ENCODE peak calls at places on chromosomes 2 and 18, in five cellular contexts. U, W, T, C and A are unnamed samples.
A peak's percentile ranks its signal among the peaks of the same experiment; 100 is the strongest.

GRCh38 chr2:86017901-86018896 is 87.5 kb downstream of the POLR1A start:
- DNase-seq in U (peak; percentile 56), W (peak; percentile 60), T (peak; percentile 27), C (peak; percentile 67), A (peak; percentile 60)

GRCh38 chr2:160220545-160221009 is 20.5 kb upstream of the ITGB6 start:
- DNase-seq in U (no peak), W (no peak), T (no peak), C (no peak), A (no peak)

GRCh38 chr18:58044370-58045264 is 591 bp downstream of the NEDD4L start:
- DNase-seq in U (peak; percentile 66), W (peak; percentile 29), T (peak; percentile 43), C (peak; percentile 78), A (peak; percentile 74)

GRCh38 chr2:187935126-187935525 is 356.5 kb upstream of the GULP1 start:
- DNase-seq in U (no peak), W (no peak), T (no peak), C (no peak), A (no peak)

GRCh38 chr2:209773377-209773776 is 1.7 kb downstream of the UNC80 start:
- DNase-seq in U (no peak), W (no peak), T (no peak), C (no peak), A (no peak)

GRCh38 chr2:113212245-113213060 is 38.7 kb downstream of the PSD4 start:
- DNase-seq in U (no peak), W (peak; percentile 65), T (no peak), C (peak; percentile 77), A (no peak)

GRCh38 chr2:160472839-160473251 is 20.8 kb downstream of the RBMS1 start:
- DNase-seq in U (no peak), W (no peak), T (no peak), C (no peak), A (no peak)

GRCh38 chr2:12928197-12928596 is 211.5 kb downstream of the TRIB2 start:
- DNase-seq in U (no peak), W (no peak), T (no peak), C (no peak), A (no peak)

GRCh38 chr2:9545502-9545901 is 10.1 kb downstream of the ADAM17 start:
- DNase-seq in U (no peak), W (no peak), T (no peak), C (no peak), A (no peak)

GRCh38 chr2:28904802-28905499 is 10.5 kb downstream of the WDR43 start:
- DNase-seq in U (no peak), W (no peak), T (no peak), C (no peak), A (no peak)

GRCh38 chr2:240958366-240959213 is 39.8 kb upstream of the SNED1 start:
- DNase-seq in U (no peak), W (peak; percentile 19), T (peak; percentile 5), C (no peak), A (peak; percentile 59)

GRCh38 chr2:230475143-230475542 is 59.1 kb downstream of the SP100 start:
- DNase-seq in U (no peak), W (no peak), T (no peak), C (no peak), A (no peak)

GRCh38 chr18:44909191-44909719 is 228.6 kb downstream of the SETBP1 start:
- DNase-seq in U (no peak), W (peak; percentile 43), T (no peak), C (no peak), A (no peak)

GRCh38 chr18:37467002-37467401 is 98.6 kb downstream of the CELF4 start:
- DNase-seq in U (no peak), W (no peak), T (no peak), C (no peak), A (no peak)

GRCh38 chr2:74632209-74632938 is 15.8 kb downstream of the M1AP start:
- DNase-seq in U (no peak), W (no peak), T (peak; percentile 56), C (no peak), A (no peak)

GRCh38 chr2:213679894-213680293 is 395.6 kb downstream of the SPAG16 start:
- DNase-seq in U (no peak), W (no peak), T (no peak), C (no peak), A (no peak)

GRCh38 chr2:223841436-223842180 is 4.2 kb upstream of the AP1S3 start:
- DNase-seq in U (no peak), W (no peak), T (peak; percentile 39), C (no peak), A (no peak)

GRCh38 chr18:3648695-3649094 is 198.7 kb downstream of the TGIF1 start:
- DNase-seq in U (no peak), W (no peak), T (no peak), C (no peak), A (no peak)

GRCh38 chr2:73944714-73945113 is 18.0 kb downstream of the DGUOK start:
- DNase-seq in U (no peak), W (no peak), T (no peak), C (no peak), A (no peak)

GRCh38 chr2:6482256-6482655 is 383.5 kb downstream of the CMPK2 start:
- DNase-seq in U (no peak), W (no peak), T (no peak), C (no peak), A (no peak)

GRCh38 chr18:71136487-71136886 is 847.6 kb downstream of the SOCS6 start:
- DNase-seq in U (no peak), W (no peak), T (no peak), C (no peak), A (no peak)

GRCh38 chr18:702957-703659 is 9.3 kb downstream of the ENOSF1 start:
- DNase-seq in U (no peak), W (peak; percentile 37), T (no peak), C (no peak), A (no peak)

GRCh38 chr2:34652636-34653035 is 1053.5 kb upstream of the FAM98A start:
- DNase-seq in U (no peak), W (no peak), T (no peak), C (no peak), A (no peak)

GRCh38 chr18:22604390-22604985 is 186.8 kb upstream of the CTAGE1 start:
- DNase-seq in U (peak; percentile 88), W (peak; percentile 77), T (no peak), C (no peak), A (peak; percentile 80)

GRCh38 chr18:70662588-70662987 is 373.7 kb downstream of the SOCS6 start:
- DNase-seq in U (no peak), W (no peak), T (no peak), C (no peak), A (no peak)

GRCh38 chr2:102444233-102444632 is 21.3 kb downstream of the IL18RAP start:
- DNase-seq in U (no peak), W (no peak), T (no peak), C (no peak), A (no peak)

GRCh38 chr18:50079571-50080295 is 115.2 kb downstream of the MYO5B start:
- DNase-seq in U (peak; percentile 92), W (no peak), T (no peak), C (no peak), A (no peak)

GRCh38 chr2:234632527-234633391 is 135.9 kb upstream of the ARL4C start:
- DNase-seq in U (no peak), W (no peak), T (no peak), C (no peak), A (no peak)

DNA sequence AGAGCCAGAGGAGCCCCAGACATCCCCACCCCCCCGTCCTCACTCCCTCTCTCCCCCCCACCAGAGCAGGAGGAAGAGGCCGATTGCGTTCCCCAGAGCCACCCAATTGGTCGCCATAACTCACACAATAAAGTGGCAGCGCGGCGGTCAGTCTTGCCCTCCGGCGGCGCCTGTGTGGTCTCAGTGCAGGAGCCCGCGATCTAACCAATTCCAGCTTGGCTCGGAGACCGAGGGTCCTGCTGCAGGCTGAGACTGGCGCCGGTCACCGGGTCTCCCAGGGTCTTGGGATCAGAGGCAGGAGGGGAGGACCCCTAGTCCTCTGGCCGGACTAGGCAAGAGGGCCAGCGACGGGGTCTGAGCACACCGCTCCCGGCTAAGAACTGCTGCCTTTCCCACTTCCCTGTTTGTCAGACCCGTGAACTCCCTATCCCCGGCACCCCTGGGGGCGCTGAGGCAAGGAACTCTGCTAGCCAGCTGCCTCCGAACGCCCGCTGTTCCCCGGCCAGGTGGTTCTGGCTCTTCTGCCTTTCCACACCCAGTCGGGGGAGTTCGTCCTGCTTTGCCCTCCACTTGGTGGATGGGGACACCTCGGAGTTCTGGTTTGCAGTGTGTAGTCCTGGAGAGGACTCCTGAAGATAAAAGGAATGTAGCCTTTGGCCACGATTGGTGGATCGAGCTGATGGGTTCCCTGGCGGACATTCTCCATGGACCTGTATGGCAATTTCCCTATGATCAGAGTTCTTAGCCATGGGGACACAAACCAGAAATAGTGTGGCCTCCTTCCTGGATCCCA is 1.0 kb upstream of the HOXD12 start:
- DNase-seq in U (no peak), W (no peak), T (no peak), C (peak; percentile 58), A (no peak)
- H3K4me3 ChIP-seq in U (no peak overlapping the region), W (no peak overlapping the region), T (peak overlapping the region; percentile 9), C (no peak overlapping the region), A (no peak overlapping the region)

DNA sequence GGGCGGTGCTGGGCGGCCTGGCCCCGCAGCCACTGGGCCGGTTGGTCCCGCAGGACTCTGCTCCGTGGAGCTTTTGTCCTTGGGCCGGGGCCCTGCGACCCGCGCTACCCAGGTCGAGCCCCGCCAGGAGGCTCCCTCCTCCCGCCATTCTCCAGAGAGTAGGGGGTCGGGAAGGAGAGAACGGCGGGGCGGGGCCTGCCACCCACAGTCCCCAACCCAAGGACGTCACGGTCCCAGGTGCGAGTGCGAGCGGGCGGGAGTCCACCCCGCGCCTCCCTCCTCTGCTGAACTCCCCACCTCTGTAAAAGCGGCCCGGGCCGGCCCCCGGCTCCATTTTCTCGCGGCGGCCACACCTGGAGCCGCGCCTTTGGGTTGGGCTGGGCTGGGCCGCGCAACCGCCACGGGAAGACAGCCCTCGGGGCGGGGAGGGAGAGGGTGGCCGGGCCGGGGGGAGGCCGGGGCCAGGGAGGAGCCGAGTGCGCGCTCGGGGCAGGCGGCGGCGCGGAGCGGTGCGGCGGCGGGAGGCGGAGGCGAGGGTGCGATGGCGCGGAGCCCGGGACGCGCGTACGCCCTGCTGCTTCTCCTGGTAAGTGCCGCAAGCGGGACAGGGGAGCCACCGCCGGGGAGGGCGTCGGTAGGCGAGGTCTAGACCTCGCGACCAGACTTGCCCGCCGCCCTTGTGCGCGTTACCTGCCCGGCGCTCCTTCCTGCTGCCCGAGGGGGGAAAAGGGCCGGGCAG is at the start of gene DSG2:
- DNase-seq in U (peak; percentile 90), W (peak; percentile 27), T (peak; percentile 71), C (peak; percentile 75), A (no peak)
- H3K27ac ChIP-seq in U (peak within 1 kb of the TSS; percentile 61), W (peak within 1 kb of the TSS; percentile 48), T (peak within 1 kb of the TSS; percentile 65), C (peak within 1 kb of the TSS; percentile 88), A (no peak within 1 kb of the TSS)

GRCh38 chr2:200765139-200765951 is 46.4 kb upstream of the BZW1 start:
- DNase-seq in U (no peak), W (no peak), T (no peak), C (no peak), A (no peak)
- TF ChIP-seq CTCF in U (no peak), W (no peak), T (no peak), C (no peak), A (no peak)

DNA sequence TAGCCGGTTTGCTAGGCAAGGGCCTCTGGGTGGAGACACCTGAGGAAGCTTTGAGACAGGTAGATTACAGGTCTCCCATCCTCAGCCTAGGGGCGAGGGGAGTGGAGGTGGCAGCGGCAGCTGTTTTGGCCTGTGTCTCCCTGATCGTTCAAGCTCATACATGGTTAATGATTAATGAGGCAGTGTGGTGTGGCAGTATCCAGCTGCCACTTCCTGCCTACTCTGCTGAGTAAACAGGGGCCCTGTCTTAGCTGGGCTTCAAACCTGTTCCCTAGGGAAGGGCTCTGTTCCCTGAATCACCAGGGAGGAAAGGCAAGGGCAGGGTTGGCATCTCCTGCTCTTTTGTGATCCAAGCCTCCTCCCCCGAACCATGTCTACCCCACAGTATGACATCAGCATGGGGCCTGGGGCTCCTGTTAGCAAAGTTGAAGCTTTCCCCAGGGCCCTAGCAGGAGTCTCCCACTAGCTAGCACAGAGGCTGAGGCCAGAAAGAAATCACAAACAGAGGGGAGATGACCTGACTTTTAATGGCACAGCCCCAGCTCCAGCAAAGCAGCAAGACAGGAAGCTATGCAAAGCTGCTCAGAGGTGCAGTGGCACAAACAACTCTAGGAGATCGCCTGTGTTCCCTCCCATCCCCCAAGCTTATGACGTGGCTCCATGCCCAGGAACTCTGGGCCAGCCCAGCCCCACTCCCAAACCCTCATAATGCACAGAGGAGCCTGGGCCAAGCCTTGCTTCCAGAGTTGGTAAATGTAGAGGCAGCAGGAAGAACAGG is 3.7 kb upstream of the TUBA4B start:
- DNase-seq in U (peak; percentile 90), W (peak; percentile 67), T (peak; percentile 26), C (peak; percentile 89), A (peak; percentile 83)
- H3K4me3 ChIP-seq in U (no peak overlapping the region), W (no peak overlapping the region), T (no peak overlapping the region), C (peak overlapping the region; percentile 23), A (peak overlapping the region; percentile 34)